ENCODE peak calls at places on chromosome 9, in six cellular contexts. Y, S, N, H, P and T are unnamed samples.
A peak's percentile ranks its signal among the peaks of the same experiment; 100 is the strongest.

GRCh38 chr9:130932220-130933069 is 6.6 kb downstream of the FIBCD1 start:
- DNase-seq in Y (no peak), S (no peak), N (peak; percentile 81), H (no peak), P (no peak), T (no peak)

GRCh38 chr9:107989099-107989498 is 499.5 kb upstream of the KLF4 start:
- DNase-seq in Y (no peak), S (no peak), N (no peak), H (no peak), P (no peak), T (no peak)

GRCh38 chr9:130937146-130938076 is 1.6 kb downstream of the FIBCD1 start:
- DNase-seq in Y (no peak), S (no peak), N (peak; percentile 49), H (no peak), P (no peak), T (no peak)

GRCh38 chr9:89109666-89110065 is 69.0 kb downstream of the SHC3 start:
- DNase-seq in Y (no peak), S (no peak), N (no peak), H (no peak), P (no peak), T (no peak)

GRCh38 chr9:110797611-110798010 is 129.0 kb downstream of the MUSK start:
- DNase-seq in Y (no peak), S (no peak), N (no peak), H (no peak), P (no peak), T (no peak)

GRCh38 chr9:37324691-37325490 is 97.6 kb upstream of the GRHPR start:
- DNase-seq in Y (no peak), S (no peak), N (no peak), H (no peak), P (no peak), T (peak; percentile 44)

GRCh38 chr9:82082563-82082962 is 94.0 kb downstream of the SPATA31D1 start:
- DNase-seq in Y (no peak), S (no peak), N (no peak), H (no peak), P (no peak), T (no peak)

GRCh38 chr9:78103971-78104433 is 72.4 kb upstream of the GNAQ start:
- DNase-seq in Y (no peak), S (no peak), N (no peak), H (no peak), P (no peak), T (no peak)

GRCh38 chr9:7500521-7500920 is 299.1 kb downstream of the DMAC1 start:
- DNase-seq in Y (no peak), S (no peak), N (no peak), H (no peak), P (no peak), T (no peak)

GRCh38 chr9:15138357-15138686 is 168.7 kb downstream of the TTC39B start:
- DNase-seq in Y (no peak), S (no peak), N (peak; percentile 43), H (no peak), P (no peak), T (no peak)

GRCh38 chr9:16563446-16563845 is 307.0 kb downstream of the BNC2 start:
- DNase-seq in Y (no peak), S (no peak), N (no peak), H (no peak), P (no peak), T (no peak)

GRCh38 chr9:107794259-107794658 is 304.7 kb upstream of the KLF4 start:
- DNase-seq in Y (no peak), S (no peak), N (no peak), H (peak; percentile 74), P (peak; percentile 87), T (no peak)

GRCh38 chr9:82784595-82784994 is 278.3 kb downstream of the RASEF start:
- DNase-seq in Y (no peak), S (no peak), N (no peak), H (no peak), P (no peak), T (no peak)

GRCh38 chr9:125485471-125485870 is 221.5 kb downstream of the MAPKAP1 start:
- DNase-seq in Y (no peak), S (no peak), N (no peak), H (no peak), P (no peak), T (no peak)
- H3K27ac ChIP-seq in Y (no peak overlapping the region), S (peak overlapping the region; percentile 84), N (no peak overlapping the region), H (peak overlapping the region; percentile 33), P (peak overlapping the region; percentile 59), T (no peak overlapping the region)

GRCh38 chr9:122527193-122527592 is at the start of gene OR1N1:
- DNase-seq in Y (no peak), S (no peak), N (no peak), H (no peak), P (no peak), T (no peak)

DNA sequence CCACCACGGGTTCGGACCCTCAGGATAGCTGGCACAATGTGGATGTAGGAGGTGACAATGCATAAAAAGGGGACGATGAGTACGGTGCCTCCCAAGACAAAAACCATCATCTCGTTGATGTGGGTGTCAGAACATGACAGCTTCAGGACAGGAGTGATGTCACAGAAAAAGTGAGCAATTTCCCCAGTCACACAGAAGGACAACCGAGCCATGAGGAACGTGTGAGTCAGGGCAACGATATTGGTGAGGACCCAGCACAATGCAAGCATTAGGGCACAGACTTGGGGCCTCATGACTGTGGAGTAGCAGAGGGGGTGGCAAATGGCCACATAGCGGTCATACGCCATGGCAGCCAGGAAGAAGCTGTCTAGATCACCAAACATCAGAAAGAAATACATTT is 491 bp downstream of the OR1N1 start:
- DNase-seq in Y (no peak), S (no peak), N (no peak), H (no peak), P (no peak), T (no peak)
- H3K9me3 ChIP-seq in Y (peaks cover 3% of the 10 kb centered on the region), S (no peaks in the 10 kb centered on the region), N (peaks cover 35% of the 10 kb centered on the region), H (no peaks in the 10 kb centered on the region), P (no peaks in the 10 kb centered on the region), T (peaks cover 5% of the 10 kb centered on the region)

DNA sequence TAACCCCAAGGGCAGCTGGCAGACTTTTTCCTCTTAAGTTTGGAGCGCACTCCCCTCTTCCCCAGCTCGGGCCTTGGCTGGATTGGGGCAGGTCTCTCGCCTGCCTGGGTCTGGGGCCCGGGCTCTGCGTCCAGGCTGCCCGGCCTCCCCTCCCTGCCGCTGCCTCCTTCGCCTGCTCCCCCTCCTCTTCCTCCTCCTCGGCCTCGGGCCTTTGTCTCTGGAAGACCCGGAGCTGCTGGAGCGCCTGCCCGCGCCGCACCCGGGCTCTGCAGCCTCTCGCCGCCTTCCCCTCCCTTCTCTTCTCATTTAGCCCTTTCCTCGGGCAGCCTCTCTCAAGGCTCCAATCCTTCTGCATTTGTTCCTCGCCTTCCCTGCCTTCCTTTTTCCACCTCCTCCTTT is 218.6 kb downstream of the C9orf50 start:
- DNase-seq in Y (peak; percentile 62), S (no peak), N (peak; percentile 84), H (no peak), P (no peak), T (no peak)
- H3K27ac ChIP-seq in Y (no peak overlapping the region), S (peak overlapping the region; percentile 92), N (peak overlapping the region; percentile 79), H (peak overlapping the region; percentile 25), P (peak overlapping the region; percentile 33), T (peak overlapping the region; percentile 69)

DNA sequence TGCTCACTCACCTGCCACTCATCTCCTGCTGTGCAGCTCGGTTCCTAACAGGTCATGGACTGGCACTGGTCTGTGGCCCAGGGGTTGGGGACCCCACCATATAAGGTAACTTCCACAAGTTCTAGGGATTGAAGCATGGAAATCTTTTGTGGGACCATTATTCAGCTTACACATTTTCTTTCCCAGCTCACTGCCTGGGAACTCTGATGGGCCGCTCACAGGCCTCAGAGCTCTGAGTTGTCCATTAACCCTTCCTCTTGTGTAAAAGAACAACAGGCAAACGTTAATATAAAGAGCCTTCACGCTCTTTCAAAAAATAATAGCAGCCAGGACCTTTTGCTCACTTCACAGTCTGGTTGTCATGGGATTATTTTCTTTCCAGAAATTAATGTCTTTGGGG is 443.3 kb downstream of the AGTPBP1 start:
- DNase-seq in Y (no peak), S (no peak), N (no peak), H (no peak), P (no peak), T (no peak)
- H3K9me3 ChIP-seq in Y (peaks cover 6% of the 10 kb centered on the region), S (no peaks in the 10 kb centered on the region), N (peaks cover 11% of the 10 kb centered on the region), H (no peaks in the 10 kb centered on the region), P (no peaks in the 10 kb centered on the region), T (no peaks in the 10 kb centered on the region)

DNA sequence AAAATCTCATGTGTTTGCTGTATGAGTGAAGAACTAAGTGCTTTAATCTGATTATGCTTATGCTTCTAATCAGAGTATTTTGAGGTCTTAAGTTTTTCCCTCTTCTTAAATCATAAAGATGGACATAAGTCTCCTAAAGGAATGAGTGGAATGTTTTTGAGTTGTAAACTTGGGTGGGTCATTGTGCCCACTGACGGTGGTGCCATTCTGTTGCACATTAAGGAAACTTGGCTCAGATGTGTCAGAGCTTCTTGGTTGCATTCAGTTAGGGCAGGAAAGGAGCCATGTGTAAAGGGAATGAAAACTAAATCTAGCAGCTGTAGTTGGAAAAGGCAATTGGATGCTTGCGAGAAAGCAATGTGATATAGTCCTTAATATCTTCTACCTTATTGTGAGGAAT is 256.6 kb downstream of the FANCC start:
- DNase-seq in Y (no peak), S (no peak), N (no peak), H (no peak), P (no peak), T (no peak)
- H3K27ac ChIP-seq in Y (peak overlapping the region; percentile 25), S (peak overlapping the region; percentile 96), N (no peak overlapping the region), H (no peak overlapping the region), P (no peak overlapping the region), T (no peak overlapping the region)